ENCODE peak calls at places on chromosomes 5 and 9, in five cellular contexts. R is A549, G is K562, E is SK-N-SH, F is GM12878. A is an unnamed sample.

GRCh38 chr5:172714491-172715420 is 56.2 kb downstream of the DUSP1 start:
- DNase-seq in G (peak; percentile 79), E (peak; percentile 81), R (peak; percentile 98), F (no peak), A (peak; percentile 61)

GRCh38 chr5:103411721-103412120 is 150.9 kb downstream of the NUDT12 start:
- DNase-seq in E (no peak), R (no peak), G (no peak), F (no peak), A (no peak)

GRCh38 chr9:21144620-21145019 is 3.0 kb upstream of the IFNW1 start:
- DNase-seq in R (no peak), E (no peak), G (no peak), F (peak; percentile 30), A (no peak)

GRCh38 chr5:14503017-14503680 is 78.4 kb upstream of the OTULINL start:
- DNase-seq in F (no peak), G (no peak), R (no peak), E (no peak), A (no peak)

GRCh38 chr5:147735621-147736125 is 46.9 kb downstream of the JAKMIP2 start:
- DNase-seq in F (no peak), G (no peak), E (no peak), R (no peak), A (no peak)

GRCh38 chr5:33102551-33102950 is 338.2 kb upstream of the TARS1 start:
- DNase-seq in R (no peak), G (no peak), F (no peak), E (no peak), A (peak; percentile 21)

GRCh38 chr5:21823588-21823987 is 1029.6 kb downstream of the CDH12 start:
- DNase-seq in F (no peak), E (no peak), R (no peak), G (no peak), A (peak; percentile 50)

GRCh38 chr9:13032585-13032984 is 246.9 kb downstream of the MPDZ start:
- DNase-seq in G (no peak), E (no peak), F (no peak), R (no peak), A (no peak)

GRCh38 chr5:158754018-158754514 is 345.6 kb downstream of the EBF1 start:
- DNase-seq in G (no peak), F (no peak), E (no peak), R (no peak), A (peak; percentile 58)

GRCh38 chr9:13175732-13176131 is 103.8 kb downstream of the MPDZ start:
- DNase-seq in R (no peak), F (no peak), G (no peak), E (no peak), A (no peak)

GRCh38 chr5:135193213-135194125 is 159.4 kb upstream of the PITX1 start:
- DNase-seq in E (no peak), F (no peak), G (peak; percentile 73), R (no peak), A (peak; percentile 89)
- TF ChIP-seq RCOR1 in E (no peak), F (no peak), G (no peak), R (no peak), A (no peak)

GRCh38 chr5:169270827-169271226 is 30.1 kb downstream of the SLIT3 start:
- DNase-seq in R (no peak), F (no peak), G (no peak), E (no peak), A (no peak)

GRCh38 chr5:169273881-169274280 is 27.1 kb downstream of the SLIT3 start:
- DNase-seq in E (no peak), F (no peak), R (no peak), G (no peak), A (no peak)

GRCh38 chr5:169272731-169273401 is 28.1 kb downstream of the SLIT3 start:
- DNase-seq in R (no peak), E (no peak), F (no peak), G (no peak), A (no peak)

GRCh38 chr5:169272111-169272510 is 28.8 kb downstream of the SLIT3 start:
- DNase-seq in F (no peak), R (no peak), E (no peak), G (no peak), A (no peak)

DNA sequence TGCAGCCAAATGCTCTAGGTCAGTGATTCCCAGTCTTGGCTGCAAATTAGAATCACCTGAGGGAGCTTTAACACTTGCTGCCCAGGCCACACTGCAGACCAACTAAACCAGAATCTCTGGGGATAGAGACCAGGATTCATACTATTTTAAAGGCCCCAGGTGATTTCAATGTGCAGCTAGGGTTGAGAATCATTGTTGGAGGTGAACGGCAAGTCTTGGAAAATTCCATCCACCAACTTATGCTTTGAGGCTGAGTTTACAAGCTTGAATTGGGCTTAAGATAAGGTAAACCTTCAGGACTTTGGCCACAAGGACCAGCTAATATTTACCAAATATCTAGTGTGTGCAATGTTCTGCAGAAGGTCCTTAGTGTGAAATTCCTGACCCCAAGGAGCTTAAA is 27.5 kb downstream of the SLIT3 start:
- DNase-seq in E (no peak), G (no peak), R (no peak), F (no peak), A (no peak)
- TF ChIP-seq RCOR1 in E (no peak), G (no peak), R (no peak), F (no peak), A (no peak)

DNA sequence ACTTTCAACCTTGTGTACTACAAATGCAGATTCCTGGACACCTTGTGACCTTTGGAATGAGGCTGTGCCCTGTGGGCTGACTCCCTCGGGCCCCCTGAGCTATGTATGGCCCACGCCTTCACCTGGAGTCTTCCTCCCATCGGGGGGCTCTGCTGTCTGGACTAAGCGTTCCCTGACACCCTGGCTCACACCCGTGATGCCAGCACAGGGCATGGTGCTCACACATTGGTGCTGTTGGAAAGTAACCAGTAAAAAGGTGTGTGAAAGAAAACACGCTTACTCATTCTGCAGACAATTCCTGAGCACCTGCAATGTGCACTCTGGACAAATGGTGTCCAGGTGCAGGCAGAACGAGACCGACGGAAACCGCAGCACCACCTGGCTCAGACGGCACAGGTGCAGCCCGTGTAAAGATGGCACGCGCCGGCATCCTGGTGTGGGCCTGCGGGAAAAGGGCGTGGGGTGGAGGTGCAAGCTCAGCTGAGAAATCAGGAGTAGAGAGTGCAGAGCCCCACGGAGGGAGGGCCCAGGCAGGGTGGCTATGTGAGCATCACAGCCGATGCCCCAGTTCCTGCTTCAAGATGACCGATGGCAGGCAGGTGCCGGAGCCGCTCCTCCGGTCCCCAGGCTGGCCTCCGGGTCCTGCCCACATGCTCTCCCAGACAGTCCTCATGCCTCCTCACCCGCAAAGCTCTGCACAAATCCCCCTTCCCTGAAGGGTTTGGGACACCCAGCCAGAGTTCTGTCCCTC is 11.0 kb downstream of the LPCAT1 start:
- DNase-seq in E (no peak), R (no peak), G (no peak), F (no peak), A (no peak)
- TF ChIP-seq RCOR1 in E (no peak), R (no peak), G (no peak), F (no peak), A (no peak)

DNA sequence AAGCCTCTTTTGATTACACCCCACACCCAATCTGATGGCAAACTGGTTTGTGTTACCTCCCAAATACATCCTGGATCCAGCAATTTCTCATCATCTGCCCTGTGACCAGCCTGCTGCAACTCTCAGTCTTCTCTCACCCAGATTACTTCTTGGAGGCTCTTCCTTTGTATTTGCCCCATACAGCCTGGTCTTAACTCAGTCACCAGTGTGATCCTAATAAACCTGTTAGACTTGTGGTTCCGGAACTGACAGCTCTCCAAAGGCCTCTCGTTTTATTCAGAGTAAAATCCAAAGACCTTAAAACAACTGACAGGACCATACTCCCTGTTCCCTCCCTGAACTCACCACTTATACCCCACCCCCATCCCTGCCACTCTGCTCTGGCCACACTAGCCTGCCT is 228.2 kb upstream of the PAPPA start:
- DNase-seq in R (no peak), F (no peak), G (no peak), E (no peak), A (no peak)
- TF ChIP-seq RCOR1 in R (no peak), F (no peak), G (no peak), E (no peak), A (no peak)

A was measured in IMR-90.